ENCODE peak calls at places on chromosomes 12 and 14, in eight cellular contexts. V is pons; B is SJSA1; N is esophagus squamous epithelium; I is effector memory CD8-positive, alpha-beta T cell; L is tibial artery; R is naive thymus-derived CD8-positive, alpha-beta T cell; U is activated gamma-delta T cell. E is an unnamed sample.

GRCh38 chr14:74950795-74951442 is 4.5 kb downstream of the PGF start:
- DNase-seq in N (no peak), I (no peak), R (no peak), L (peak), B (no peak), U (no peak), V (no peak), E (peak)

GRCh38 chr14:34983148-34983760 is 462 bp downstream of the SRP54 start:
- DNase-seq in R (no peak), B (no peak), U (peak), V (peak), N (no peak), L (no peak), I (no peak), E (no peak)

GRCh38 chr14:67221248-67221981 is 19.8 kb upstream of the PALS1 start:
- DNase-seq in L (no peak), V (no peak), U (no peak), I (no peak), R (no peak), N (no peak), B (no peak), E (no peak)

GRCh38 chr12:131921866-131922769 is 7.0 kb upstream of the PUS1 start:
- DNase-seq in N (no peak), R (no peak), B (no peak), I (no peak), U (no peak), L (no peak), V (no peak), E (no peak)

GRCh38 chr12:89861086-89861485 is 152.4 kb upstream of the ATP2B1 start:
- DNase-seq in R (no peak), B (no peak), V (no peak), N (no peak), U (no peak), I (no peak), L (no peak), E (no peak)

GRCh38 chr12:131194166-131194565 is 240.5 kb downstream of the ADGRD1 start:
- DNase-seq in V (no peak), B (no peak), U (no peak), L (no peak), R (no peak), I (no peak), N (no peak), E (no peak)

GRCh38 chr12:42099433-42099832 is 45.2 kb downstream of the GXYLT1 start:
- DNase-seq in B (no peak), U (no peak), N (no peak), L (no peak), I (no peak), R (no peak), V (no peak), E (no peak)

GRCh38 chr12:2640281-2640680 is 154.5 kb upstream of the FKBP4 start:
- DNase-seq in B (peak), I (no peak), R (no peak), L (peak), V (no peak), N (no peak), U (no peak), E (no peak)

GRCh38 chr12:19800884-19801283 is 361.6 kb downstream of the AEBP2 start:
- DNase-seq in B (no peak), N (no peak), U (no peak), R (no peak), I (no peak), L (no peak), V (no peak), E (no peak)

GRCh38 chr12:85155791-85156190 is 119.6 kb downstream of the LRRIQ1 start:
- DNase-seq in L (no peak), U (no peak), V (peak), N (no peak), R (no peak), B (no peak), I (no peak), E (no peak)

GRCh38 chr12:132429932-132430643 is 59.9 kb upstream of the FBRSL1 start:
- DNase-seq in B (no peak), L (no peak), I (peak), N (no peak), R (peak), V (no peak), U (peak), E (peak)

GRCh38 chr12:92503977-92504966 is 198.5 kb upstream of the PLEKHG7 start:
- DNase-seq in R (no peak), U (no peak), I (no peak), N (no peak), B (no peak), V (peak), L (peak), E (peak)

GRCh38 chr12:124758266-124759200 is 105.1 kb downstream of the SCARB1 start:
- DNase-seq in R (no peak), V (no peak), L (no peak), I (no peak), B (no peak), N (no peak), U (no peak), E (no peak)